ENCODE peak calls at places on chromosome 17, in seven cellular contexts. N is breast epithelium, K is cardiac muscle cell, C is upper lobe of right lung, I is mucosa of descending colon, W is transverse colon, D is PC-9. H is an unnamed sample.

GRCh38 chr17:3798273-3799180 is 2.5 kb downstream of the ITGAE start:
- DNase-seq in K (no peak), D (no peak), I (no peak), C (no peak), W (no peak), N (no peak), H (no peak)

GRCh38 chr17:73155410-73156165 is 9.2 kb upstream of the SSTR2 start:
- DNase-seq in I (no peak), W (no peak), D (no peak), K (no peak), N (no peak), C (no peak), H (peak; percentile 74)

GRCh38 chr17:75622771-75623273 is 10.4 kb upstream of the SMIM5 start:
- DNase-seq in K (no peak), C (no peak), W (no peak), N (no peak), D (no peak), I (no peak), H (no peak)

GRCh38 chr17:52740006-52740405 is 581.5 kb upstream of the CA10 start:
- DNase-seq in I (no peak), C (no peak), N (no peak), W (no peak), D (no peak), K (no peak), H (no peak)

GRCh38 chr17:6110592-6110991 is 40.4 kb downstream of the WSCD1 start:
- DNase-seq in W (peak; percentile 52), C (no peak), K (no peak), D (no peak), N (no peak), I (peak; percentile 42), H (no peak)

GRCh38 chr17:76382803-76383644 is 1.4 kb upstream of the SPHK1 start:
- DNase-seq in C (peak; percentile 82), N (no peak), K (peak; percentile 63), D (peak; percentile 59), W (peak; percentile 67), I (peak; percentile 65), H (peak; percentile 94)

GRCh38 chr17:64005734-64006167 is 7.6 kb downstream of the PRR29 start:
- DNase-seq in K (no peak), I (peak; percentile 42), W (peak; percentile 33), N (no peak), D (peak; percentile 66), C (no peak), H (peak; percentile 56)

GRCh38 chr17:7897773-7898172 is 9.2 kb downstream of the CHD3 start:
- DNase-seq in W (peak; percentile 27), C (peak; percentile 43), D (no peak), N (no peak), K (peak; percentile 29), I (peak; percentile 51), H (no peak)

GRCh38 chr17:39484178-39484577 is 22.9 kb downstream of the CDK12 start:
- DNase-seq in D (no peak), N (no peak), K (no peak), C (no peak), I (no peak), W (no peak), H (no peak)

GRCh38 chr17:39134878-39135277 is 16.6 kb downstream of the PLXDC1 start:
- DNase-seq in D (no peak), C (no peak), K (no peak), I (no peak), N (no peak), W (no peak), H (no peak)

GRCh38 chr17:44323359-44324091 is 1.1 kb downstream of the SLC25A39 start:
- DNase-seq in D (no peak), W (peak; percentile 38), N (no peak), I (no peak), C (no peak), K (no peak), H (peak; percentile 34)

GRCh38 chr17:4476512-4477070 is 22.1 kb upstream of the SPNS2 start:
- DNase-seq in I (peak; percentile 72), C (no peak), W (peak; percentile 80), D (peak; percentile 96), N (no peak), K (no peak), H (peak; percentile 65)

GRCh38 chr17:62596662-62597061 is 30.8 kb upstream of the MRC2 start:
- DNase-seq in I (no peak), W (no peak), K (no peak), N (no peak), D (no peak), C (no peak), H (no peak)

GRCh38 chr17:40956401-40957254 is 10.1 kb downstream of the KRT39 start:
- DNase-seq in D (peak; percentile 33), N (no peak), I (no peak), K (no peak), W (no peak), C (no peak), H (no peak)

GRCh38 chr17:38725066-38725465 is 5.1 kb upstream of the CISD3 start:
- DNase-seq in K (no peak), N (no peak), W (no peak), C (no peak), D (no peak), I (no peak), H (no peak)

GRCh38 chr17:1494736-1495253 is 2.3 kb upstream of the MYO1C start:
- DNase-seq in K (no peak), N (no peak), C (no peak), W (no peak), D (no peak), I (no peak), H (no peak)

GRCh38 chr17:50139950-50140885 is 10.3 kb upstream of the SAMD14 start:
- DNase-seq in K (peak; percentile 70), W (peak; percentile 85), I (peak; percentile 82), N (peak; percentile 77), C (peak; percentile 88), D (peak; percentile 62), H (peak; percentile 96)

GRCh38 chr17:52158450-52159042 is at the start of gene CA10:
- DNase-seq in N (no peak), W (no peak), I (no peak), K (peak; percentile 20), D (no peak), C (no peak), H (peak; percentile 89)

GRCh38 chr17:45302649-45303173 is 14.1 kb downstream of the MAP3K14 start:
- DNase-seq in D (no peak), N (no peak), K (no peak), C (no peak), W (peak; percentile 60), I (no peak), H (no peak)

GRCh38 chr17:11238710-11239109 is 2.3 kb upstream of the SHISA6 start:
- DNase-seq in N (no peak), C (no peak), W (no peak), K (no peak), D (no peak), I (no peak), H (peak; percentile 33)

GRCh38 chr17:70862295-70862694 is 693.0 kb downstream of the KCNJ2 start:
- DNase-seq in W (no peak), K (no peak), C (no peak), I (no peak), N (no peak), D (no peak), H (no peak)

GRCh38 chr17:59859444-59860025 is 33.2 kb downstream of the TUBD1 start:
- DNase-seq in N (no peak), W (no peak), I (no peak), K (no peak), D (no peak), C (no peak), H (no peak)

GRCh38 chr17:81547614-81547982 is 4.6 kb downstream of the FAAP100 start:
- DNase-seq in I (no peak), W (no peak), K (no peak), C (no peak), D (no peak), N (no peak), H (no peak)

GRCh38 chr17:78872486-78872885 is 30.5 kb downstream of the CEP295NL start:
- DNase-seq in W (no peak), D (no peak), C (no peak), K (no peak), N (no peak), I (no peak), H (no peak)

GRCh38 chr17:78875331-78875730 is 27.7 kb downstream of the CEP295NL start:
- DNase-seq in N (no peak), D (no peak), I (no peak), C (no peak), W (no peak), K (no peak), H (no peak)

GRCh38 chr17:78868391-78868790 is 27.8 kb upstream of the USP36 start:
- DNase-seq in C (no peak), I (no peak), D (no peak), W (no peak), N (no peak), K (no peak), H (no peak)

GRCh38 chr17:78873519-78874340 is 29.3 kb downstream of the CEP295NL start:
- DNase-seq in W (no peak), D (peak; percentile 91), C (no peak), K (no peak), N (no peak), I (no peak), H (no peak)

GRCh38 chr17:78870621-78871020 is 30.0 kb upstream of the USP36 start:
- DNase-seq in K (no peak), N (no peak), W (no peak), I (no peak), C (no peak), D (no peak), H (no peak)
- H3K36me3 ChIP-seq in K (no peaks in the 10 kb centered on the region), N (no peaks in the 10 kb centered on the region), W (no peaks in the 10 kb centered on the region), I (no peaks in the 10 kb centered on the region), C (peaks cover 44% of the 10 kb centered on the region), D (no peaks in the 10 kb centered on the region), H (peaks cover 1% of the 10 kb centered on the region)

DNA sequence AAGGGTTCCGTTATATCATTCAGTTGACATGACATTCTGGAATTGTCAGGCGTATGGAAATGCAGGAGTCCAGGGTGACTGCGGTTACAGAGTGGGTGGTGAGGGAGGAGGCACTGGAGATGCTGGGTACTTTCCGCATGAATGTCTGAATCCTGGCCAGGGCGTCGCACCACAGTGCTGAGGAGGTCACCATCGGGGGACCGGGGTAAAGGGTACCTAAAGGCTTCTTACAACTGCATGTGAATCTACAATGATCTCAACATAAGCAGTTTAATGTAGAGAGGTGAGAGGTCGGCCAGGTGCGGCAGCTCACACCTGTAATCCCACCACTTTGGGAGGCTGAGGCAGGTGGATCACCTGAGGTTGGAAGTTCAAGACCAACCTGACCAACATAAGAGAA is 34.3 kb downstream of the USP22 start:
- DNase-seq in N (no peak), I (no peak), D (no peak), W (no peak), K (no peak), C (peak; percentile 23), H (peak; percentile 13)
- H3K36me3 ChIP-seq in N (peaks cover 14% of the 10 kb centered on the region), I (peaks cover 27% of the 10 kb centered on the region), D (peaks cover 33% of the 10 kb centered on the region), W (peaks cover 92% of the 10 kb centered on the region), K (peaks cover 88% of the 10 kb centered on the region), C (peaks cover 99% of the 10 kb centered on the region), H (peaks cover 76% of the 10 kb centered on the region)

GRCh38 chr17:17800504-17801021 is 36.2 kb downstream of the SREBF1 start:
- DNase-seq in D (no peak), I (no peak), K (no peak), N (no peak), C (no peak), W (no peak), H (peak; percentile 69)
- H3K36me3 ChIP-seq in D (peaks cover 10% of the 10 kb centered on the region), I (no peaks in the 10 kb centered on the region), K (peaks cover 16% of the 10 kb centered on the region), N (no peaks in the 10 kb centered on the region), C (peaks cover 39% of the 10 kb centered on the region), W (no peaks in the 10 kb centered on the region), H (no peaks in the 10 kb centered on the region)

DNA sequence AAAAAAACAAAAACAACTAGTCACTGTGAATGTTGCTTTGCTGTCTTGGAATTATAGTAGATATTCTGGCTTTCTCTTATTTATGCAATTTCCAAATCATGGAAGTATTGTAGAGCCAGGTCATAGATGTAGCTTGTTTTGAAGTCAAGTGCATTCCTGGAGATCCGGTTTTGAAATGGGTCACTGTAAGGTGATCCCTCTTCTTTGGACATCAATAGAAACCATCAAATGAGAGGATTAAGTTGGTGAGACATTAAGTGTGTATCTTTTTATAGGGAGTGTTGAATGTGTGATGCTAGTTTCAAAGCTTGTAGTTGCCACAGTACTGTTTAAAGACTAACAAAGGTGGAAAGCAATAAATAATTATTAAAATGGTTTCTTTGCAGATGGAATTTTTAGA is 4.5 kb downstream of the PRKAR1A start:
- DNase-seq in I (no peak), N (no peak), D (no peak), W (no peak), K (no peak), C (no peak), H (no peak)
- H3K36me3 ChIP-seq in I (no peaks in the 10 kb centered on the region), N (peaks cover 10% of the 10 kb centered on the region), D (peaks cover 22% of the 10 kb centered on the region), W (peaks cover 5% of the 10 kb centered on the region), K (peaks cover 25% of the 10 kb centered on the region), C (peaks cover 63% of the 10 kb centered on the region), H (peaks cover 22% of the 10 kb centered on the region)